ENCODE peak calls at places on chromosomes 16 and 17, in eight cellular contexts. U is stimulated activated naive B cell treated with anti-CD40 and anti-IgM and Interleukin-4, amounts not matched to agents 10 μg/mL and 1 μg/mL and 100 μg/mL, for 72 hours; W is Caki2; H is skeletal muscle cell; Z is T-helper 2 cell; A is non-pigmented ciliary epithelial cell; G is choroid plexus epithelial cell; X is stimulated activated CD4-positive, alpha-beta T cell treated with anti-CD3 and anti-CD28 coated beads, Interleukin-15, amount 100 ng/mL, for 48 hours. B is an unnamed sample.

GRCh38 chr16:5506021-5506420 is 408.4 kb upstream of the EEF2KMT start:
- DNase-seq in U (no peak), W (no peak), H (no peak), Z (no peak), A (no peak), G (no peak), X (no peak), B (no peak)

GRCh38 chr17:44932526-44933097 is 15.0 kb downstream of the KIF18B start:
- DNase-seq in U (no peak), W (no peak), H (no peak), Z (no peak), A (no peak), G (no peak), X (no peak), B (no peak)

GRCh38 chr16:11613381-11614303 is 26.9 kb upstream of the LITAF start:
- DNase-seq in U (peak; percentile 44), W (peak; percentile 76), H (no peak), Z (no peak), A (no peak), G (peak; percentile 56), X (no peak), B (no peak)

GRCh38 chr16:1047123-1047522 is 25.4 kb upstream of the SSTR5 start:
- DNase-seq in U (no peak), W (no peak), H (no peak), Z (no peak), A (no peak), G (no peak), X (no peak), B (no peak)

GRCh38 chr16:9820481-9821246 is 361.6 kb downstream of the GRIN2A start:
- DNase-seq in U (no peak), W (no peak), H (no peak), Z (no peak), A (no peak), G (no peak), X (no peak), B (no peak)

GRCh38 chr17:81494984-81495383 is 17.6 kb downstream of the ACTG1 start:
- DNase-seq in U (no peak), W (no peak), H (no peak), Z (no peak), A (no peak), G (peak; percentile 62), X (no peak), B (no peak)

GRCh38 chr16:59192551-59193199 is 458.6 kb upstream of the GOT2 start:
- DNase-seq in U (no peak), W (peak; percentile 6), H (no peak), Z (no peak), A (no peak), G (peak; percentile 50), X (peak; percentile 13), B (no peak)

GRCh38 chr17:50710650-50711049 is 2.9 kb upstream of the ANKRD40 start:
- DNase-seq in U (no peak), W (no peak), H (no peak), Z (no peak), A (no peak), G (no peak), X (no peak), B (no peak)

GRCh38 chr16:59854846-59855439 is 1120.8 kb upstream of the GOT2 start:
- DNase-seq in U (no peak), W (no peak), H (no peak), Z (no peak), A (no peak), G (no peak), X (no peak), B (no peak)